ENCODE peak calls at places on chromosome 16, in six cellular contexts. E is Peyer's patch, A is upper lobe of right lung, H is left ventricle myocardium inferior, X is adrenal gland, M is ascending aorta. U is an unnamed sample. For H3K9me3 and H3K4me1, the result is how much of the 10 kb centered on the place peaks cover.

GRCh38 chr16:55471448-55472097 is 7.4 kb upstream of the MMP2 start:
- DNase-seq in H (no peak), M (peak), X (no peak), A (no peak), E (no peak), U (no peak)

GRCh38 chr16:57020651-57021050 is 31.3 kb downstream of the NLRC5 start:
- DNase-seq in A (no peak), M (no peak), E (no peak), X (no peak), H (no peak), U (no peak)

GRCh38 chr16:75703341-75703740 is 2.1 kb upstream of the DUXB start:
- DNase-seq in E (no peak), A (no peak), M (no peak), X (peak), H (no peak), U (no peak)

GRCh38 chr16:50441758-50442157 is 73.0 kb upstream of the BRD7 start:
- DNase-seq in X (no peak), E (no peak), H (no peak), M (peak), A (no peak), U (no peak)

GRCh38 chr16:7689234-7689633 is 356.6 kb downstream of the RBFOX1 start:
- DNase-seq in H (no peak), A (no peak), X (no peak), E (no peak), M (no peak), U (no peak)

GRCh38 chr16:79751785-79752184 is 151.2 kb upstream of the MAF start:
- DNase-seq in A (no peak), E (peak), X (peak), H (no peak), M (peak), U (peak)

GRCh38 chr16:84884311-84885023 is 64.7 kb downstream of the CRISPLD2 start:
- DNase-seq in H (peak), E (no peak), X (no peak), M (no peak), A (no peak), U (no peak)

GRCh38 chr16:56667581-56668571 is at the start of gene MT1G:
- DNase-seq in E (peak), H (peak), A (peak), X (peak), M (peak), U (no peak)

GRCh38 chr16:13036600-13036999 is 135.2 kb downstream of the SHISA9 start:
- DNase-seq in H (peak), M (no peak), E (no peak), A (no peak), X (peak), U (no peak)

GRCh38 chr16:57372372-57373116 is at the start of gene CX3CL1:
- DNase-seq in A (peak), E (peak), M (peak), X (peak), H (peak), U (peak)

GRCh38 chr16:35752773-35753558 is 2293.6 kb downstream of the TP53TG3F start:
- DNase-seq in X (no peak), M (peak), H (no peak), E (no peak), A (no peak), U (no peak)

GRCh38 chr16:27642753-27643152 is 92.8 kb downstream of the KATNIP start:
- DNase-seq in M (no peak), A (no peak), X (no peak), H (no peak), E (no peak), U (no peak)

GRCh38 chr16:57534881-57535658 is 1.3 kb downstream of the CCDC102A start:
- DNase-seq in E (peak), M (peak), X (no peak), A (peak), H (no peak), U (peak)

GRCh38 chr16:7456221-7456620 is 123.6 kb downstream of the RBFOX1 start:
- DNase-seq in H (no peak), E (no peak), M (no peak), A (no peak), X (no peak), U (no peak)

GRCh38 chr16:10756574-10756973 is 12.9 kb downstream of the NUBP1 start:
- DNase-seq in A (no peak), H (no peak), E (no peak), X (no peak), M (peak), U (no peak)

DNA sequence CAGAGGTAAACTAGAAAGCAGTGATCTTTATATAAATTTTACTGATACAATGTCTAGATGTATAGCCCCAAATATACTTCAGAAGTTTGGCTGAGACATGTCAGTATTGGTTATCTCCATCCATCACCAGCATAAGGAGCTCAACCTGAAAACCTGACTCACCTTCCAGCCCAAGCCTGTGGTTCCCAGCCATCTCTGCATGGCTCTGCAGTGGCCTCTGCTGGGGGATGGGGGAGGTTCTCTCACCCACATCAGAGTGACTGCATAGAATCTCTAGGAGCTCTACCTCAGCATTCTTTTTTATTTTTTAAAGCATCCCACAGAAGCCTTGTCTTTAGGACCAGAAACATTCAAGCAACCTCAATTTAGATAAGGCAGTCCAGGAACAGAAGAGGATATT is 27.3 kb downstream of the USP7 start:
- DNase-seq in A (no peak), E (peak), H (no peak), X (peak), M (no peak), U (no peak)
- TF ChIP-seq CTCF in A (peak), E (no peak), H (peak), X (peak), M (peak), U (no peak)

DNA sequence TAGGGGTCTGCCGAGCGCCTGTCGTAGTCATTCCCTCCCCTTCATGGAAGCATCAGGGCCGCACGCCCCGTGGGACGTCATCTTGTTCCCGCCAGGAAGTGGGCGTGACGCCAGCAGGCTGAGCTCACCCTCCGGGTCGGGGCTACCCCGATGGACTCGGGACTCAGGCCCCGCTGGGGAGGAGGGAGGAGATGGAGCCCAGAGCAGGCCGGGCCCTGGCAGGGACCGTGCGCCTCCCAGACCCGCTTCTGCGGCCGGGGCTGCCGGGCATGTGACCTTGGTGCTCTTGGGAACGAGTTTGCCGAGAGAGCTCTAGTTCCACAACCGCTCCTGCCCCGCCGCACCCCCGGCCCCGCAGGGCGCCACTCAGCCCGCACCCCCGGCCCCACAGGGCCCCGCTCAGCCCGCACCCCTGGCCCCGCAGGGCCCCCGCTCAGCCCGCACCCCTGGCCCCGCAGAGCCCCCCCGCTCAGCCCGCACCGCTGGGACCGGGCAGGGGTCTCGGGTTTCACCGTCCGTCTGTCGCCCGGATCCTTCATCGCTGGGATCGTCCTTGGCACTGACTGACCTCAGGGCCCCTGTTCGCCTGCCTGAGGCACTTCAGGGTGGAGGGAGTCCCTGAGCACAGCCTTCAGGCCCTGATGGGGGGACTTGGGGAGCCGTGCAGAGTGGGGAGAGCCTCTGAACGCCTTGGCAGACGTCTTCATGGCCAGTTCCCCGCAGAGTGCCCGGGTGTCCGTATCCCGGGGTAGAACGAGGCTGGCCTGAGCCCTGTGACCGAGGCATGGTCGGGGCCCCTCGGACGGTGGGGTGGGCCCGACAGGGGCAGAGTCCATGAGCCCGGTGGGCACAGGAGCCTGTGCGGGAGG is 5.8 kb downstream of the CACNA1H start:
- DNase-seq in H (peak), M (no peak), E (no peak), A (no peak), X (peak), U (peak)
- H3K9me3 ChIP-seq in H (under half), M (under half), E (under half), A (under half), X (under half), U (under half)

DNA sequence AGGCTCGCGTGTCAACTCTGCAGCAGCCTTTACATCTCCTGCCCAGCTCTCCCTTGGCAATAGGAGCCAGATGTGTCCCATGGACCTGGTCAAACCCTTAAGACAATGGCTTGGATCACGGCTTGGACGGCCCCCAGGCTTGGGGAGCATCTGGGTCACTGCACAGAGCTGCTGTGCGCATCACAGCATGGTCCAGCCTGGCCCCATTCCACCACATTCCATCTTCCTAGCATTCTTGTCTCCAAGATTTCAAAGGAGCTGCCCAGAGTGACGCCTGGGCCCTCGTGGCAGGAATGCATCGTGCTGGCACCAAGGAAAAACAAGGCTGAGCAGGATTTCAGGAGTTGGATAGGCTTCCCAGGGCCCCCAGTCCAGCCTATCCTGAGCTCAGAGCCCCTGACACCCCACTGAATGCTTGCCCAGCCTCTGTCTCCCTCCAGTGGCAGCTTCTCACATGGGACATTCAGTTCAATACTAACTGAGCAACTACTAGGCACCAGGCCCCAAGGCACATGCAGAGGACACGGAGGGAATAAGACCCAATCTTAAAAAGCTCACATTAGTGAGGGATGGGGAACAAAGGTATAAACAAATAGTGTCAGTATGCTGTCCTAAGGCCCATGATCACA is 34.3 kb downstream of the TK2 start:
- DNase-seq in A (no peak), X (no peak), H (no peak), M (peak), E (peak), U (no peak)
- H3K4me1 ChIP-seq in A (half or more), X (half or more), H (half or more), M (under half), E (under half), U (under half)

GRCh38 chr16:30526823-30527634 is 663 bp upstream of the ZNF768 start:
- DNase-seq in E (peak), A (peak), H (peak), X (peak), M (peak), U (peak)
- TF ChIP-seq CTCF in E (no peak), A (peak), H (peak), X (peak), M (peak), U (peak)

GRCh38 chr16:3304370-3304769 is 860 bp downstream of the TIGD7 start:
- DNase-seq in H (no peak), E (no peak), M (no peak), A (no peak), X (no peak), U (no peak)
- H3K9me3 ChIP-seq in H (half or more), E (under half), M (half or more), A (half or more), X (under half), U (under half)

GRCh38 chr16:3007957-3008748 is 4.6 kb upstream of the CLDN9 start:
- DNase-seq in E (peak), X (no peak), H (peak), M (no peak), A (peak), U (no peak)

GRCh38 chr16:3009568-3010390 is 2.9 kb upstream of the CLDN9 start:
- DNase-seq in H (no peak), M (no peak), X (no peak), A (peak), E (no peak), U (no peak)

GRCh38 chr16:3012246-3012645 is 477 bp upstream of the CLDN9 start:
- DNase-seq in H (no peak), A (no peak), E (no peak), M (no peak), X (no peak), U (no peak)

GRCh38 chr16:3008749-3009088 is 4.0 kb upstream of the CLDN9 start:
- DNase-seq in A (no peak), M (no peak), H (no peak), E (no peak), X (no peak), U (no peak)

GRCh38 chr16:3010510-3010909 is 2.2 kb upstream of the CLDN9 start:
- DNase-seq in E (no peak), M (no peak), H (no peak), A (no peak), X (no peak), U (no peak)
- H3K4me1 ChIP-seq in E (under half), M (under half), H (under half), A (under half), X (under half), U (under half)

GRCh38 chr16:4314532-4315184 is 1.2 kb upstream of the GLIS2 start:
- DNase-seq in E (no peak), A (peak), H (no peak), X (peak), M (no peak), U (no peak)
- TF ChIP-seq CTCF in E (no peak), A (no peak), H (no peak), X (no peak), M (no peak), U (no peak)

U was measured in uterus.